ENCODE peak calls at places on chromosomes 1 and 21, in four cellular contexts. N is IMR-90, Y is K562, Q is keratinocyte. C is an unnamed sample. For H3K9me1, the result is how much of the 10 kb centered on the place peaks cover.

GRCh38 chr1:48917901-48918603 is 141.4 kb upstream of the BEND5 start:
- DNase-seq in Q (no peak), N (no peak), Y (no peak), C (no peak)

GRCh38 chr1:108080448-108080847 is 115.5 kb upstream of the VAV3 start:
- DNase-seq in Y (no peak), N (no peak), Q (no peak), C (no peak)

GRCh38 chr1:243325305-243325890 is 69.6 kb downstream of the SDCCAG8 start:
- DNase-seq in Q (peak), N (peak), Y (peak), C (peak)

GRCh38 chr1:193070942-193071341 is 11.5 kb downstream of the RO60 start:
- DNase-seq in Y (peak), Q (no peak), N (no peak), C (no peak)

GRCh38 chr1:82979593-82980230 is 1019.2 kb downstream of the TTLL7 start:
- DNase-seq in Y (no peak), Q (no peak), N (no peak), C (no peak)

GRCh38 chr1:39391741-39392679 is 99.4 kb upstream of the BMP8A start:
- DNase-seq in N (peak), Q (no peak), Y (peak), C (peak)

GRCh38 chr1:33047839-33048305 is 11.2 kb upstream of the AK2 start:
- DNase-seq in N (peak), Y (no peak), Q (no peak), C (no peak)

GRCh38 chr1:77281491-77282186 is at the start of gene AK5:
- DNase-seq in Q (no peak), Y (no peak), N (peak), C (peak)

GRCh38 chr1:229661022-229661877 is 35.2 kb downstream of the URB2 start:
- DNase-seq in N (peak), Q (no peak), Y (peak), C (peak)

GRCh38 chr1:155174334-155175280 is 958 bp downstream of the TRIM46 start:
- DNase-seq in N (peak), Y (no peak), Q (no peak), C (peak)

GRCh38 chr1:61287734-61288133 is 205.4 kb downstream of the NFIA start:
- DNase-seq in N (peak), Y (no peak), Q (no peak), C (peak)

GRCh38 chr1:205270271-205270670 is 42.5 kb downstream of the TMCC2 start:
- DNase-seq in Y (no peak), Q (no peak), N (no peak), C (no peak)

GRCh38 chr1:7221823-7222462 is 436.7 kb downstream of the CAMTA1 start:
- DNase-seq in Y (no peak), Q (no peak), N (peak), C (no peak)

GRCh38 chr1:116769561-116769977 is 15.3 kb downstream of the CD2 start:
- DNase-seq in Y (no peak), Q (peak), N (no peak), C (no peak)

GRCh38 chr1:183283286-183283685 is 97.2 kb downstream of the LAMC2 start:
- DNase-seq in Y (no peak), N (no peak), Q (no peak), C (no peak)

GRCh38 chr1:152440635-152441471 is 26.8 kb upstream of the CRNN start:
- DNase-seq in Y (peak), N (peak), Q (no peak), C (peak)

GRCh38 chr1:233183226-233184020 is 112.1 kb downstream of the PCNX2 start:
- DNase-seq in N (peak), Y (no peak), Q (no peak), C (no peak)

GRCh38 chr1:70140894-70141293 is 64.5 kb downstream of the LRRC40 start:
- DNase-seq in Q (no peak), N (peak), Y (no peak), C (no peak)

GRCh38 chr21:30408782-30409494 is 13.1 kb downstream of the KRTAP13-1 start:
- DNase-seq in N (no peak), Q (peak), Y (peak), C (no peak)

GRCh38 chr21:42705746-42706374 is 52.4 kb downstream of the PDE9A start:
- DNase-seq in Y (no peak), Q (no peak), N (no peak), C (no peak)
- TF ChIP-seq CTCF in Y (peak), Q (no peak), N (no peak), C (no peak)

GRCh38 chr1:71582673-71583072 is 501.8 kb upstream of the ZRANB2 start:
- DNase-seq in Y (no peak), N (no peak), Q (no peak), C (no peak)
- H3K9me1 ChIP-seq in Y (under half), N (under half), Q (under half), C (under half)

GRCh38 chr1:46605242-46605641 is 1.2 kb upstream of the MKNK1 start:
- DNase-seq in N (no peak), Y (no peak), Q (no peak), C (no peak)

GRCh38 chr1:46606255-46606965 is 2.3 kb upstream of the MKNK1 start:
- DNase-seq in N (peak), Y (no peak), Q (no peak), C (no peak)

GRCh38 chr1:46603481-46603857 is 599 bp downstream of the MKNK1 start:
- DNase-seq in Q (no peak), Y (no peak), N (no peak), C (no peak)

GRCh38 chr1:46601257-46602007 is 2.6 kb downstream of the MKNK1 start:
- DNase-seq in N (no peak), Q (no peak), Y (no peak), C (no peak)

DNA sequence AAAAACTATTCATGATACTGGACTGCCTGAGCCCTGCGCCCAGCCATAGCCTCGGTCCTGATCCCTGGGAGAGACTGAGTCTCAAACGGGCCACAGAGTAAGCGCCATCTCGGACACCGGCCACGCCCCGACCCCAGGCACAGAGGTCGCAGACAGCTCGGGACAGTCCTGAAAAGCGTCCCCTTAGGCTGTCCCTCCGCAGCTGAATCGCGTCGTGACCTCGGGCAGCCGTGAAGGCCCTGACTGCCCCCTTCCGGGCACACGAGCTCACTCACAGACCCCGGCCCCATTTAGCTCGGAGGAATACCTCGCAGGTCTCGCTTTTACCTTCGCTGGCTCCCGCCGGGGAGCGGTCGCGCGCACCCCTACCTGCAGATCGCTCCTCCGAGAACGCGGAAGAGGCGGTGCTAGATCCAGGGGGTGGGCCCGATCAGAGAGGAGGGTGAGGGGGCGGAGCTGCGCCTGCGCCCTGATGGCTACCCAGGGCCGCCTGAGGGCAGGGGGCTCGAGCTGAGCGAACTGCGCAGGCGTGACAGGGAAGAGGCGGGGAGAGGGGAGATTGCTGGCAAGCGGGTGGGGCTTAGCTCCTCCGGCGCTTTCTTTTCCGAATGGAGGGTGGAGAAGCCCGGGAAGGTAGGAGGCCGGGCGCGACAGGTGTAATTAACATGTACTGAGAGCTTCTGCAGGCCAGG is at the start of gene MKNK1:
- DNase-seq in Q (peak), N (peak), Y (peak), C (peak)
- TF ChIP-seq CTCF in Q (no peak), N (peak), Y (peak), C (no peak)

GRCh38 chr1:175071544-175071943 is 3.9 kb downstream of the TNN start:
- DNase-seq in Y (no peak), N (no peak), Q (no peak), C (no peak)

GRCh38 chr1:175070818-175071217 is 3.2 kb downstream of the TNN start:
- DNase-seq in Q (no peak), N (no peak), Y (no peak), C (no peak)

GRCh38 chr1:175073054-175073453 is 5.4 kb downstream of the TNN start:
- DNase-seq in N (no peak), Q (no peak), Y (no peak), C (no peak)

GRCh38 chr1:175072131-175072941 is 4.7 kb downstream of the TNN start:
- DNase-seq in Y (no peak), N (peak), Q (no peak), C (peak)

GRCh38 chr1:175067707-175068106 is at the start of gene TNN:
- DNase-seq in Q (no peak), N (no peak), Y (no peak), C (no peak)
- H3K9me1 ChIP-seq in Q (under half), N (under half), Y (under half), C (under half)

GRCh38 chr1:203591626-203592025 is 35.0 kb upstream of the ATP2B4 start:
- DNase-seq in Y (no peak), Q (no peak), N (no peak), C (no peak)

GRCh38 chr1:203593143-203593542 is 33.5 kb upstream of the ATP2B4 start:
- DNase-seq in N (no peak), Q (no peak), Y (no peak), C (no peak)

GRCh38 chr1:203592156-203592555 is 34.5 kb upstream of the ATP2B4 start:
- DNase-seq in Y (no peak), N (peak), Q (no peak), C (no peak)

GRCh38 chr1:203592728-203593127 is 33.9 kb upstream of the ATP2B4 start:
- DNase-seq in Y (no peak), Q (no peak), N (peak), C (peak)

DNA sequence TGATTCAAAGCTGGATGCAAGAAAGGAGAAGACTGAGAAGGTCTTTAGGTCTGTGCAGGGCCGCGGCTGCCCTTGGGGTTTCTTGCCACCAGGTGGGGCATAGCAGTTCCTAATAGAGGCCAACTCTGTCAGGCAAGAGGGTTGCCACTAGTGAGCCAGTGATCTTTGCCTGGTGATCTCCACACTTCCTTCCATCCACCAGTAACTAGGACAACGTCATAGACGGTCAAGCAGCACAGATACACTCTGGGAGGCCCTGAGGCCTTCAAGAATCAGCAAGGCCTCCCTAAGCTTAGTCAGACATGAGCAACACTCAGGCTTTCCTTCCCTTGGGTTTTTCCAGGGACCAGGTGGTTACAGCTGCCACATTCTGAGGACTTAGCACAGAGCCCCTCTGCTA is 32.9 kb upstream of the ATP2B4 start:
- DNase-seq in Q (no peak), Y (peak), N (peak), C (no peak)
- TF ChIP-seq CTCF in Q (peak), Y (peak), N (no peak), C (peak)

DNA sequence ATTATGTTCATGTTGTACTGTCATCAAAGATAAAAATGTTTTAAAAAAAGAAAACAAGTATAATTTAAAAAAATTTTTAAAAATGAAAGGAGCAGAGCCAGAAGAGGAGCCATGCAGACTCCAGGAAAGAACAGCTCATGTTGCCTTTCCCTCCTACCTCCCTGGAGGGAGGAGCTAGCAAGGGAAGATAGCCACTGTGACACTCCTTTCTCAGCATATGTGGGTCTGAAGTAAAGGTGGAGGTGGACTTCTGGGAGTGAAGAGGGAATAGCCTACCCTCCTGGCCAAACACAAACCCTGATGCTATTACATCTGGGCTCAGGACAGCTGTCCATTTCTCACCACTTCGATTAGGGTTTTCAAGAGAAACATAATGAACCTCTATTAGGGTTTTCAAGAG is 54.2 kb downstream of the SLC2A1 start:
- DNase-seq in Q (no peak), Y (peak), N (no peak), C (no peak)
- H3K9me1 ChIP-seq in Q (under half), Y (under half), N (under half), C (under half)